ENCODE peak calls at places on chromosome 20, in nine cellular contexts. A is MM.1S, J is mammary epithelial cell, W is astrocyte, B is OCI-LY7, Q is A549, I is fibroblast of lung, K is Karpas-422, D is GM23248. T is an unnamed sample.

GRCh38 chr20:57470212-57470522 is 54.8 kb downstream of the CTCFL start:
- DNase-seq in A (no peak), J (no peak), W (no peak), B (peak; percentile 61), Q (no peak), I (no peak), K (no peak), D (no peak), T (no peak)

GRCh38 chr20:54433653-54434052 is 41.7 kb upstream of the DOK5 start:
- DNase-seq in A (no peak), J (no peak), W (no peak), B (no peak), Q (no peak), I (no peak), K (no peak), D (no peak), T (no peak)

GRCh38 chr20:40578961-40579360 is 110.1 kb downstream of the MAFB start:
- DNase-seq in A (no peak), J (no peak), W (no peak), B (no peak), Q (no peak), I (no peak), K (no peak), D (no peak), T (no peak)

GRCh38 chr20:22383156-22383555 is 201.2 kb downstream of the FOXA2 start:
- DNase-seq in A (no peak), J (no peak), W (peak; percentile 48), B (no peak), Q (no peak), I (peak; percentile 58), K (no peak), D (peak; percentile 20), T (no peak)

GRCh38 chr20:57738484-57738883 is 28.7 kb upstream of the PMEPA1 start:
- DNase-seq in A (no peak), J (peak; percentile 8), W (no peak), B (no peak), Q (peak; percentile 59), I (no peak), K (no peak), D (peak; percentile 17), T (no peak)

GRCh38 chr20:6212903-6213302 is 90.1 kb upstream of the FERMT1 start:
- DNase-seq in A (no peak), J (no peak), W (no peak), B (no peak), Q (no peak), I (no peak), K (no peak), D (no peak), T (no peak)

GRCh38 chr20:38125157-38126056 is 39.7 kb downstream of the TGM2 start:
- DNase-seq in A (no peak), J (no peak), W (peak; percentile 62), B (no peak), Q (no peak), I (peak; percentile 73), K (no peak), D (no peak), T (no peak)

GRCh38 chr20:58706975-58707681 is 14.5 kb downstream of the NPEPL1 start:
- DNase-seq in A (no peak), J (no peak), W (no peak), B (no peak), Q (no peak), I (no peak), K (no peak), D (no peak), T (peak; percentile 31)

GRCh38 chr20:63831696-63832686 is 927 bp upstream of the ZBTB46 start:
- DNase-seq in A (no peak), J (no peak), W (no peak), B (no peak), Q (no peak), I (peak; percentile 32), K (no peak), D (peak; percentile 22), T (peak; percentile 70)

GRCh38 chr20:31770243-31770642 is 31.2 kb downstream of the TPX2 start:
- DNase-seq in A (peak; percentile 15), J (no peak), W (no peak), B (no peak), Q (no peak), I (no peak), K (no peak), D (no peak), T (no peak)

GRCh38 chr20:44537993-44538392 is 16.1 kb upstream of the SERINC3 start:
- DNase-seq in A (no peak), J (no peak), W (no peak), B (no peak), Q (no peak), I (no peak), K (no peak), D (no peak), T (no peak)
- H3K4me2 ChIP-seq in A (no peak overlapping the region), J (no peak overlapping the region), W (no peak overlapping the region), B (no peak overlapping the region), Q (no peak overlapping the region), I (no peak overlapping the region), K (no peak overlapping the region), D (no peak overlapping the region), T (no peak overlapping the region)

GRCh38 chr20:14223806-14224205 is 113.6 kb downstream of the FLRT3 start:
- DNase-seq in A (no peak), J (peak; percentile 9), W (no peak), B (no peak), Q (no peak), I (no peak), K (no peak), D (no peak), T (no peak)

GRCh38 chr20:14220986-14221385 is 116.4 kb downstream of the FLRT3 start:
- DNase-seq in A (no peak), J (no peak), W (no peak), B (no peak), Q (no peak), I (no peak), K (no peak), D (no peak), T (no peak)

GRCh38 chr20:14214046-14214445 is 123.4 kb downstream of the FLRT3 start:
- DNase-seq in A (no peak), J (no peak), W (no peak), B (no peak), Q (no peak), I (no peak), K (no peak), D (no peak), T (no peak)

GRCh38 chr20:14219801-14220461 is 117.5 kb downstream of the FLRT3 start:
- DNase-seq in A (peak; percentile 24), J (peak; percentile 61), W (no peak), B (no peak), Q (peak; percentile 31), I (no peak), K (no peak), D (no peak), T (no peak)
- H3K4me2 ChIP-seq in A (no peak overlapping the region), J (no peak overlapping the region), W (no peak overlapping the region), B (no peak overlapping the region), Q (peak overlapping the region; percentile 62), I (no peak overlapping the region), K (no peak overlapping the region), D (no peak overlapping the region), T (no peak overlapping the region)

GRCh38 chr20:568865-569415 is 25.4 kb upstream of the CSNK2A1 start:
- DNase-seq in A (no peak), J (no peak), W (no peak), B (no peak), Q (no peak), I (no peak), K (no peak), D (no peak), T (no peak)

GRCh38 chr20:574297-574942 is 30.8 kb upstream of the CSNK2A1 start:
- DNase-seq in A (no peak), J (no peak), W (no peak), B (no peak), Q (no peak), I (no peak), K (no peak), D (no peak), T (no peak)

GRCh38 chr20:573414-574296 is 30.1 kb upstream of the CSNK2A1 start:
- DNase-seq in A (no peak), J (no peak), W (no peak), B (no peak), Q (no peak), I (no peak), K (no peak), D (no peak), T (no peak)

GRCh38 chr20:572752-573151 is 29.2 kb upstream of the CSNK2A1 start:
- DNase-seq in A (no peak), J (no peak), W (no peak), B (no peak), Q (no peak), I (no peak), K (no peak), D (no peak), T (no peak)

GRCh38 chr20:571754-572331 is 28.3 kb upstream of the CSNK2A1 start:
- DNase-seq in A (no peak), J (no peak), W (peak; percentile 8), B (no peak), Q (no peak), I (peak; percentile 13), K (no peak), D (peak; percentile 24), T (peak; percentile 53)
- H3K4me2 ChIP-seq in A (no peak overlapping the region), J (no peak overlapping the region), W (peak overlapping the region; percentile 15), B (no peak overlapping the region), Q (peak overlapping the region; percentile 45), I (no peak overlapping the region), K (no peak overlapping the region), D (no peak overlapping the region), T (no peak overlapping the region)

GRCh38 chr20:46142124-46142523 is 24.0 kb downstream of the CD40 start:
- DNase-seq in A (no peak), J (no peak), W (no peak), B (no peak), Q (no peak), I (no peak), K (no peak), D (no peak), T (no peak)

GRCh38 chr20:46139908-46140482 is 21.9 kb downstream of the CD40 start:
- DNase-seq in A (no peak), J (peak; percentile 80), W (no peak), B (no peak), Q (no peak), I (no peak), K (no peak), D (no peak), T (peak; percentile 68)

GRCh38 chr20:46135856-46136633 is 17.9 kb downstream of the CD40 start:
- DNase-seq in A (no peak), J (no peak), W (no peak), B (no peak), Q (no peak), I (no peak), K (no peak), D (no peak), T (no peak)

GRCh38 chr20:46137816-46138215 is 19.7 kb downstream of the CD40 start:
- DNase-seq in A (no peak), J (no peak), W (no peak), B (no peak), Q (no peak), I (no peak), K (no peak), D (no peak), T (no peak)

DNA sequence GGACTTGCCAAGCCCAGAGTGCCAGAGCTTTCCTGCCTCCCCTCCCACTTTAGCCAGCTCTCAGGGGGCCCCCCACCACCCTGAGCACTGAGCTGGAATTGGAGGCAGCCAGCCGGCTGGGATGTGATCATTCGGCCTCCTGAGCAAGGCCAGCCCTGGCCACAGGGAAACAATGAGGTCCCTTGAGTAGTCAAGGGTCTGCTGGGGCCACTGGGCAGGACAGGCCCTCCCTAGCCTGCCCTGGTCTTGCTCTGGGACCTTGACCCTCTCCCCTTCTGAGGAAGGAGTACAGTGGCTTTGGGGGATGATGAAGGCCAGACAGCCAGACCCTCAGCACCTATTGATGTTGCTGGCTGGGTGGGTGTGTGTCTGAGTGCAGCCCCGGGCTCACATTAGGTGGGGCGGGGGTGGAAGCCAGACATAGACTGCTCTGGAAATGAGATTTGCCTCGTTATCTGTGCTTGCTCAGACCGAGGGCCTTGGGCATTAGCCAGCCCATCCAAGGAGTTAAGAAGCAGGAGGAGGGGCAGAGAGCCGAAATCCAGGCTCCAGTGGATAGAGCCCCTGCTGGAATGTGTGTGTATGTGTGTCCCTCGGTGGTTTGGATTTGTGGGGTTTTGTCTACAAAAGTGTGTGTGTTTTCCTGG is 21.3 kb downstream of the CD40 start:
- DNase-seq in A (no peak), J (no peak), W (no peak), B (no peak), Q (no peak), I (no peak), K (no peak), D (no peak), T (peak; percentile 85)
- H3K4me2 ChIP-seq in A (no peak overlapping the region), J (peak overlapping the region; percentile 65), W (no peak overlapping the region), B (no peak overlapping the region), Q (no peak overlapping the region), I (no peak overlapping the region), K (no peak overlapping the region), D (no peak overlapping the region), T (no peak overlapping the region)

T was measured in SK-N-SH.